ENCODE peak calls at places on chromosomes 5 and 9, in eight cellular contexts. One of them, this sample, is unnamed.
A peak's percentile ranks its signal among the peaks of the same experiment; 100 is the strongest.

GRCh38 chr5:14753947-14754346 is 89.4 kb downstream of the OTULIN start:
- DNase-seq in adrenal gland: no peak
- DNase-seq in NCI-H510A treated with DMSO at 0.1 percent for 48 hours: no peak
- DNase-seq in GM03348: no peak
- DNase-seq in stimulated activated CD4-positive, alpha-beta T cell treated with anti-CD3 and anti-CD28 coated beads, Interleukin-2, amount 100 ng/mL, for 48 hours: no peak
- DNase-seq in CD4-positive, alpha-beta memory T cell: no peak
- DNase-seq in GDM1: no peak
- DNase-seq in epithelial cell of esophagus: no peak
- DNase-seq in this sample: no peak

GRCh38 chr9:120900821-120901220 is 23.8 kb upstream of the PHF19 start:
- DNase-seq in adrenal gland: no peak
- DNase-seq in NCI-H510A treated with DMSO at 0.1 percent for 48 hours: no peak
- DNase-seq in GM03348: no peak
- DNase-seq in stimulated activated CD4-positive, alpha-beta T cell treated with anti-CD3 and anti-CD28 coated beads, Interleukin-2, amount 100 ng/mL, for 48 hours: no peak
- DNase-seq in CD4-positive, alpha-beta memory T cell: no peak
- DNase-seq in GDM1: no peak
- DNase-seq in epithelial cell of esophagus: no peak
- DNase-seq in this sample: no peak

GRCh38 chr9:134136117-134136996 is 475 bp downstream of the WDR5 start:
- DNase-seq in adrenal gland: peak; percentile 37
- DNase-seq in NCI-H510A treated with DMSO at 0.1 percent for 48 hours: no peak
- DNase-seq in GM03348: peak; percentile 60
- DNase-seq in stimulated activated CD4-positive, alpha-beta T cell treated with anti-CD3 and anti-CD28 coated beads, Interleukin-2, amount 100 ng/mL, for 48 hours: peak; percentile 7
- DNase-seq in CD4-positive, alpha-beta memory T cell: no peak
- DNase-seq in GDM1: no peak
- DNase-seq in epithelial cell of esophagus: peak; percentile 29
- DNase-seq in this sample: no peak

GRCh38 chr5:82225525-82226172 is 52.5 kb downstream of the RPS23 start:
- DNase-seq in adrenal gland: peak; percentile 78
- DNase-seq in NCI-H510A treated with DMSO at 0.1 percent for 48 hours: peak; percentile 59
- DNase-seq in GM03348: peak; percentile 65
- DNase-seq in stimulated activated CD4-positive, alpha-beta T cell treated with anti-CD3 and anti-CD28 coated beads, Interleukin-2, amount 100 ng/mL, for 48 hours: peak; percentile 58
- DNase-seq in CD4-positive, alpha-beta memory T cell: peak; percentile 65
- DNase-seq in GDM1: peak; percentile 50
- DNase-seq in epithelial cell of esophagus: peak; percentile 72
- DNase-seq in this sample: peak; percentile 33

GRCh38 chr5:179410291-179411160 is 65.3 kb upstream of the ADAMTS2 start:
- DNase-seq in adrenal gland: no peak
- DNase-seq in NCI-H510A treated with DMSO at 0.1 percent for 48 hours: no peak
- DNase-seq in GM03348: no peak
- DNase-seq in stimulated activated CD4-positive, alpha-beta T cell treated with anti-CD3 and anti-CD28 coated beads, Interleukin-2, amount 100 ng/mL, for 48 hours: no peak
- DNase-seq in CD4-positive, alpha-beta memory T cell: no peak
- DNase-seq in GDM1: no peak
- DNase-seq in epithelial cell of esophagus: no peak
- DNase-seq in this sample: no peak

GRCh38 chr9:86953181-86953580 is 5.9 kb upstream of the GAS1 start:
- DNase-seq in adrenal gland: no peak
- DNase-seq in NCI-H510A treated with DMSO at 0.1 percent for 48 hours: no peak
- DNase-seq in GM03348: no peak
- DNase-seq in stimulated activated CD4-positive, alpha-beta T cell treated with anti-CD3 and anti-CD28 coated beads, Interleukin-2, amount 100 ng/mL, for 48 hours: no peak
- DNase-seq in CD4-positive, alpha-beta memory T cell: no peak
- DNase-seq in GDM1: no peak
- DNase-seq in epithelial cell of esophagus: no peak
- DNase-seq in this sample: no peak

GRCh38 chr5:95471922-95472321 is 80.8 kb downstream of the FAM81B start:
- DNase-seq in adrenal gland: no peak
- DNase-seq in NCI-H510A treated with DMSO at 0.1 percent for 48 hours: no peak
- DNase-seq in GM03348: peak; percentile 49
- DNase-seq in stimulated activated CD4-positive, alpha-beta T cell treated with anti-CD3 and anti-CD28 coated beads, Interleukin-2, amount 100 ng/mL, for 48 hours: no peak
- DNase-seq in CD4-positive, alpha-beta memory T cell: no peak
- DNase-seq in GDM1: no peak
- DNase-seq in epithelial cell of esophagus: peak; percentile 24
- DNase-seq in this sample: no peak

GRCh38 chr5:34026089-34026761 is 16.8 kb downstream of the C1QTNF3 start:
- DNase-seq in adrenal gland: no peak
- DNase-seq in NCI-H510A treated with DMSO at 0.1 percent for 48 hours: no peak
- DNase-seq in GM03348: no peak
- DNase-seq in stimulated activated CD4-positive, alpha-beta T cell treated with anti-CD3 and anti-CD28 coated beads, Interleukin-2, amount 100 ng/mL, for 48 hours: no peak
- DNase-seq in CD4-positive, alpha-beta memory T cell: no peak
- DNase-seq in GDM1: no peak
- DNase-seq in epithelial cell of esophagus: no peak
- DNase-seq in this sample: no peak

GRCh38 chr5:73786043-73786831 is 160.2 kb downstream of the ARHGEF28 start:
- DNase-seq in adrenal gland: no peak
- DNase-seq in NCI-H510A treated with DMSO at 0.1 percent for 48 hours: peak; percentile 10
- DNase-seq in GM03348: no peak
- DNase-seq in stimulated activated CD4-positive, alpha-beta T cell treated with anti-CD3 and anti-CD28 coated beads, Interleukin-2, amount 100 ng/mL, for 48 hours: no peak
- DNase-seq in CD4-positive, alpha-beta memory T cell: no peak
- DNase-seq in GDM1: no peak
- DNase-seq in epithelial cell of esophagus: peak; percentile 94
- DNase-seq in this sample: no peak

GRCh38 chr9:34551751-34552605 is 29.2 kb upstream of the ENHO start:
- DNase-seq in adrenal gland: no peak
- DNase-seq in NCI-H510A treated with DMSO at 0.1 percent for 48 hours: no peak
- DNase-seq in GM03348: no peak
- DNase-seq in stimulated activated CD4-positive, alpha-beta T cell treated with anti-CD3 and anti-CD28 coated beads, Interleukin-2, amount 100 ng/mL, for 48 hours: no peak
- DNase-seq in CD4-positive, alpha-beta memory T cell: no peak
- DNase-seq in GDM1: no peak
- DNase-seq in epithelial cell of esophagus: no peak
- DNase-seq in this sample: no peak

GRCh38 chr5:1551426-1551825 is 27.7 kb upstream of the LPCAT1 start:
- DNase-seq in adrenal gland: no peak
- DNase-seq in NCI-H510A treated with DMSO at 0.1 percent for 48 hours: no peak
- DNase-seq in GM03348: no peak
- DNase-seq in stimulated activated CD4-positive, alpha-beta T cell treated with anti-CD3 and anti-CD28 coated beads, Interleukin-2, amount 100 ng/mL, for 48 hours: no peak
- DNase-seq in CD4-positive, alpha-beta memory T cell: no peak
- DNase-seq in GDM1: no peak
- DNase-seq in epithelial cell of esophagus: no peak
- DNase-seq in this sample: no peak

GRCh38 chr9:102867488-102867887 is 127.6 kb upstream of the CYLC2 start:
- DNase-seq in adrenal gland: no peak
- DNase-seq in NCI-H510A treated with DMSO at 0.1 percent for 48 hours: no peak
- DNase-seq in GM03348: no peak
- DNase-seq in stimulated activated CD4-positive, alpha-beta T cell treated with anti-CD3 and anti-CD28 coated beads, Interleukin-2, amount 100 ng/mL, for 48 hours: no peak
- DNase-seq in CD4-positive, alpha-beta memory T cell: no peak
- DNase-seq in GDM1: no peak
- DNase-seq in epithelial cell of esophagus: peak; percentile 22
- DNase-seq in this sample: no peak

GRCh38 chr5:107248065-107248695 is 422.6 kb downstream of the EFNA5 start:
- DNase-seq in adrenal gland: peak; percentile 56
- DNase-seq in NCI-H510A treated with DMSO at 0.1 percent for 48 hours: no peak
- DNase-seq in GM03348: peak; percentile 14
- DNase-seq in stimulated activated CD4-positive, alpha-beta T cell treated with anti-CD3 and anti-CD28 coated beads, Interleukin-2, amount 100 ng/mL, for 48 hours: peak; percentile 40
- DNase-seq in CD4-positive, alpha-beta memory T cell: peak; percentile 3
- DNase-seq in GDM1: peak; percentile 1
- DNase-seq in epithelial cell of esophagus: peak; percentile 74
- DNase-seq in this sample: no peak

GRCh38 chr5:14327624-14328023 is 184.5 kb downstream of the TRIO start:
- DNase-seq in adrenal gland: no peak
- DNase-seq in NCI-H510A treated with DMSO at 0.1 percent for 48 hours: no peak
- DNase-seq in GM03348: no peak
- DNase-seq in stimulated activated CD4-positive, alpha-beta T cell treated with anti-CD3 and anti-CD28 coated beads, Interleukin-2, amount 100 ng/mL, for 48 hours: no peak
- DNase-seq in CD4-positive, alpha-beta memory T cell: no peak
- DNase-seq in GDM1: no peak
- DNase-seq in epithelial cell of esophagus: no peak
- DNase-seq in this sample: no peak

GRCh38 chr5:155434267-155434666 is 420.7 kb downstream of the KIF4B start:
- DNase-seq in adrenal gland: no peak
- DNase-seq in NCI-H510A treated with DMSO at 0.1 percent for 48 hours: no peak
- DNase-seq in GM03348: no peak
- DNase-seq in stimulated activated CD4-positive, alpha-beta T cell treated with anti-CD3 and anti-CD28 coated beads, Interleukin-2, amount 100 ng/mL, for 48 hours: no peak
- DNase-seq in CD4-positive, alpha-beta memory T cell: no peak
- DNase-seq in GDM1: no peak
- DNase-seq in epithelial cell of esophagus: no peak
- DNase-seq in this sample: no peak

GRCh38 chr5:114184006-114184405 is 177.9 kb upstream of the KCNN2 start:
- DNase-seq in adrenal gland: no peak
- DNase-seq in NCI-H510A treated with DMSO at 0.1 percent for 48 hours: no peak
- DNase-seq in GM03348: no peak
- DNase-seq in stimulated activated CD4-positive, alpha-beta T cell treated with anti-CD3 and anti-CD28 coated beads, Interleukin-2, amount 100 ng/mL, for 48 hours: no peak
- DNase-seq in CD4-positive, alpha-beta memory T cell: no peak
- DNase-seq in GDM1: no peak
- DNase-seq in epithelial cell of esophagus: no peak
- DNase-seq in this sample: no peak

GRCh38 chr9:21533597-21533996 is 51.5 kb upstream of the IFNE start:
- DNase-seq in adrenal gland: no peak
- DNase-seq in NCI-H510A treated with DMSO at 0.1 percent for 48 hours: no peak
- DNase-seq in GM03348: no peak
- DNase-seq in stimulated activated CD4-positive, alpha-beta T cell treated with anti-CD3 and anti-CD28 coated beads, Interleukin-2, amount 100 ng/mL, for 48 hours: no peak
- DNase-seq in CD4-positive, alpha-beta memory T cell: no peak
- DNase-seq in GDM1: no peak
- DNase-seq in epithelial cell of esophagus: no peak
- DNase-seq in this sample: no peak

GRCh38 chr5:23840083-23840482 is 332.7 kb downstream of the PRDM9 start:
- DNase-seq in adrenal gland: no peak
- DNase-seq in NCI-H510A treated with DMSO at 0.1 percent for 48 hours: no peak
- DNase-seq in GM03348: no peak
- DNase-seq in stimulated activated CD4-positive, alpha-beta T cell treated with anti-CD3 and anti-CD28 coated beads, Interleukin-2, amount 100 ng/mL, for 48 hours: no peak
- DNase-seq in CD4-positive, alpha-beta memory T cell: no peak
- DNase-seq in GDM1: no peak
- DNase-seq in epithelial cell of esophagus: peak; percentile 12
- DNase-seq in this sample: no peak

GRCh38 chr5:163248333-163248732 is 189.1 kb upstream of the CCNG1 start:
- DNase-seq in adrenal gland: peak; percentile 26
- DNase-seq in NCI-H510A treated with DMSO at 0.1 percent for 48 hours: no peak
- DNase-seq in GM03348: no peak
- DNase-seq in stimulated activated CD4-positive, alpha-beta T cell treated with anti-CD3 and anti-CD28 coated beads, Interleukin-2, amount 100 ng/mL, for 48 hours: no peak
- DNase-seq in CD4-positive, alpha-beta memory T cell: no peak
- DNase-seq in GDM1: no peak
- DNase-seq in epithelial cell of esophagus: no peak
- DNase-seq in this sample: no peak

GRCh38 chr9:135520916-135521607 is at the start of gene LCN1:
- DNase-seq in adrenal gland: no peak
- DNase-seq in NCI-H510A treated with DMSO at 0.1 percent for 48 hours: no peak
- DNase-seq in GM03348: peak; percentile 1
- DNase-seq in stimulated activated CD4-positive, alpha-beta T cell treated with anti-CD3 and anti-CD28 coated beads, Interleukin-2, amount 100 ng/mL, for 48 hours: no peak
- DNase-seq in CD4-positive, alpha-beta memory T cell: no peak
- DNase-seq in GDM1: no peak
- DNase-seq in epithelial cell of esophagus: no peak
- DNase-seq in this sample: no peak

GRCh38 chr9:5408596-5408995 is 29.1 kb downstream of the PLGRKT start:
- DNase-seq in adrenal gland: no peak
- DNase-seq in NCI-H510A treated with DMSO at 0.1 percent for 48 hours: no peak
- DNase-seq in GM03348: no peak
- DNase-seq in stimulated activated CD4-positive, alpha-beta T cell treated with anti-CD3 and anti-CD28 coated beads, Interleukin-2, amount 100 ng/mL, for 48 hours: no peak
- DNase-seq in CD4-positive, alpha-beta memory T cell: no peak
- DNase-seq in GDM1: no peak
- DNase-seq in epithelial cell of esophagus: no peak
- DNase-seq in this sample: no peak

GRCh38 chr5:56818409-56819026 is 3.2 kb downstream of the MAP3K1 start:
- DNase-seq in adrenal gland: no peak
- DNase-seq in NCI-H510A treated with DMSO at 0.1 percent for 48 hours: no peak
- DNase-seq in GM03348: no peak
- DNase-seq in stimulated activated CD4-positive, alpha-beta T cell treated with anti-CD3 and anti-CD28 coated beads, Interleukin-2, amount 100 ng/mL, for 48 hours: no peak
- DNase-seq in CD4-positive, alpha-beta memory T cell: no peak
- DNase-seq in GDM1: no peak
- DNase-seq in epithelial cell of esophagus: no peak
- DNase-seq in this sample: no peak

GRCh38 chr5:149387982-149388381 is 8.9 kb upstream of the IL17B start:
- DNase-seq in adrenal gland: peak; percentile 72
- DNase-seq in NCI-H510A treated with DMSO at 0.1 percent for 48 hours: no peak
- DNase-seq in GM03348: peak; percentile 44
- DNase-seq in stimulated activated CD4-positive, alpha-beta T cell treated with anti-CD3 and anti-CD28 coated beads, Interleukin-2, amount 100 ng/mL, for 48 hours: no peak
- DNase-seq in CD4-positive, alpha-beta memory T cell: no peak
- DNase-seq in GDM1: no peak
- DNase-seq in epithelial cell of esophagus: no peak
- DNase-seq in this sample: no peak

GRCh38 chr9:137167113-137167751 is 2.6 kb downstream of the LRRC26 start:
- DNase-seq in adrenal gland: no peak
- DNase-seq in NCI-H510A treated with DMSO at 0.1 percent for 48 hours: no peak
- DNase-seq in GM03348: no peak
- DNase-seq in stimulated activated CD4-positive, alpha-beta T cell treated with anti-CD3 and anti-CD28 coated beads, Interleukin-2, amount 100 ng/mL, for 48 hours: no peak
- DNase-seq in CD4-positive, alpha-beta memory T cell: no peak
- DNase-seq in GDM1: no peak
- DNase-seq in epithelial cell of esophagus: no peak
- DNase-seq in this sample: no peak

GRCh38 chr5:95727764-95728191 is 3.4 kb upstream of the RHOBTB3 start:
- DNase-seq in adrenal gland: no peak
- DNase-seq in NCI-H510A treated with DMSO at 0.1 percent for 48 hours: peak; percentile 95
- DNase-seq in GM03348: no peak
- DNase-seq in stimulated activated CD4-positive, alpha-beta T cell treated with anti-CD3 and anti-CD28 coated beads, Interleukin-2, amount 100 ng/mL, for 48 hours: no peak
- DNase-seq in CD4-positive, alpha-beta memory T cell: no peak
- DNase-seq in GDM1: no peak
- DNase-seq in epithelial cell of esophagus: peak; percentile 83
- DNase-seq in this sample: no peak

GRCh38 chr9:372143-372542 is 157.5 kb downstream of the DOCK8 start:
- DNase-seq in adrenal gland: peak; percentile 7
- DNase-seq in NCI-H510A treated with DMSO at 0.1 percent for 48 hours: no peak
- DNase-seq in GM03348: no peak
- DNase-seq in stimulated activated CD4-positive, alpha-beta T cell treated with anti-CD3 and anti-CD28 coated beads, Interleukin-2, amount 100 ng/mL, for 48 hours: no peak
- DNase-seq in CD4-positive, alpha-beta memory T cell: no peak
- DNase-seq in GDM1: no peak
- DNase-seq in epithelial cell of esophagus: no peak
- DNase-seq in this sample: no peak

GRCh38 chr5:23930985-23931384 is 423.6 kb downstream of the PRDM9 start:
- DNase-seq in adrenal gland: no peak
- DNase-seq in NCI-H510A treated with DMSO at 0.1 percent for 48 hours: no peak
- DNase-seq in GM03348: no peak
- DNase-seq in stimulated activated CD4-positive, alpha-beta T cell treated with anti-CD3 and anti-CD28 coated beads, Interleukin-2, amount 100 ng/mL, for 48 hours: no peak
- DNase-seq in CD4-positive, alpha-beta memory T cell: no peak
- DNase-seq in GDM1: no peak
- DNase-seq in epithelial cell of esophagus: no peak
- DNase-seq in this sample: no peak

GRCh38 chr5:10761842-10762165 is 770 bp upstream of the DAP start:
- DNase-seq in adrenal gland: no peak
- DNase-seq in NCI-H510A treated with DMSO at 0.1 percent for 48 hours: peak; percentile 57
- DNase-seq in GM03348: no peak
- DNase-seq in stimulated activated CD4-positive, alpha-beta T cell treated with anti-CD3 and anti-CD28 coated beads, Interleukin-2, amount 100 ng/mL, for 48 hours: no peak
- DNase-seq in CD4-positive, alpha-beta memory T cell: no peak
- DNase-seq in GDM1: no peak
- DNase-seq in epithelial cell of esophagus: no peak
- DNase-seq in this sample: no peak

GRCh38 chr5:123144096-123144495 is 55.1 kb downstream of the PRDM6 start:
- DNase-seq in adrenal gland: no peak
- DNase-seq in NCI-H510A treated with DMSO at 0.1 percent for 48 hours: no peak
- DNase-seq in GM03348: no peak
- DNase-seq in stimulated activated CD4-positive, alpha-beta T cell treated with anti-CD3 and anti-CD28 coated beads, Interleukin-2, amount 100 ng/mL, for 48 hours: no peak
- DNase-seq in CD4-positive, alpha-beta memory T cell: no peak
- DNase-seq in GDM1: no peak
- DNase-seq in epithelial cell of esophagus: no peak
- DNase-seq in this sample: no peak

GRCh38 chr5:39218482-39219381 is 631 bp downstream of the FYB1 start:
- DNase-seq in adrenal gland: no peak
- DNase-seq in NCI-H510A treated with DMSO at 0.1 percent for 48 hours: no peak
- DNase-seq in GM03348: no peak
- DNase-seq in stimulated activated CD4-positive, alpha-beta T cell treated with anti-CD3 and anti-CD28 coated beads, Interleukin-2, amount 100 ng/mL, for 48 hours: no peak
- DNase-seq in CD4-positive, alpha-beta memory T cell: no peak
- DNase-seq in GDM1: no peak
- DNase-seq in epithelial cell of esophagus: peak; percentile 48
- DNase-seq in this sample: no peak

GRCh38 chr5:130992095-130992494 is 173.0 kb downstream of the HINT1 start:
- DNase-seq in adrenal gland: no peak
- DNase-seq in NCI-H510A treated with DMSO at 0.1 percent for 48 hours: no peak
- DNase-seq in GM03348: peak; percentile 82
- DNase-seq in stimulated activated CD4-positive, alpha-beta T cell treated with anti-CD3 and anti-CD28 coated beads, Interleukin-2, amount 100 ng/mL, for 48 hours: no peak
- DNase-seq in CD4-positive, alpha-beta memory T cell: no peak
- DNase-seq in GDM1: no peak
- DNase-seq in epithelial cell of esophagus: peak; percentile 18
- DNase-seq in this sample: no peak

GRCh38 chr9:138071292-138071691 is 193.7 kb downstream of the CACNA1B start:
- DNase-seq in adrenal gland: no peak
- DNase-seq in NCI-H510A treated with DMSO at 0.1 percent for 48 hours: no peak
- DNase-seq in GM03348: no peak
- DNase-seq in stimulated activated CD4-positive, alpha-beta T cell treated with anti-CD3 and anti-CD28 coated beads, Interleukin-2, amount 100 ng/mL, for 48 hours: no peak
- DNase-seq in CD4-positive, alpha-beta memory T cell: no peak
- DNase-seq in GDM1: no peak
- DNase-seq in epithelial cell of esophagus: no peak
- DNase-seq in this sample: peak; percentile 5

GRCh38 chr9:90053027-90053426 is 448.2 kb downstream of the GADD45G start:
- DNase-seq in adrenal gland: peak; percentile 42
- DNase-seq in NCI-H510A treated with DMSO at 0.1 percent for 48 hours: no peak
- DNase-seq in GM03348: no peak
- DNase-seq in stimulated activated CD4-positive, alpha-beta T cell treated with anti-CD3 and anti-CD28 coated beads, Interleukin-2, amount 100 ng/mL, for 48 hours: peak; percentile 13
- DNase-seq in CD4-positive, alpha-beta memory T cell: no peak
- DNase-seq in GDM1: no peak
- DNase-seq in epithelial cell of esophagus: no peak
- DNase-seq in this sample: no peak

GRCh38 chr9:72902268-72902667 is 50.6 kb downstream of the ALDH1A1 start:
- DNase-seq in adrenal gland: no peak
- DNase-seq in NCI-H510A treated with DMSO at 0.1 percent for 48 hours: no peak
- DNase-seq in GM03348: no peak
- DNase-seq in stimulated activated CD4-positive, alpha-beta T cell treated with anti-CD3 and anti-CD28 coated beads, Interleukin-2, amount 100 ng/mL, for 48 hours: no peak
- DNase-seq in CD4-positive, alpha-beta memory T cell: no peak
- DNase-seq in GDM1: no peak
- DNase-seq in epithelial cell of esophagus: no peak
- DNase-seq in this sample: no peak

This sample was measured in activated B cell treated with CpG ODN at 0.5 μM for 24 hours.